ENCODE peak calls at places on chromosomes 7 and 10, in four cellular contexts. T, F, H and K are unnamed samples.
A peak's percentile ranks its signal among the peaks of the same experiment; 100 is the strongest.

GRCh38 chr10:93993782-93994668 is at the start of gene PLCE1:
- DNase-seq in T (peak; percentile 95), F (no peak), H (no peak), K (peak; percentile 33)

GRCh38 chr7:151088856-151089699 is 2.8 kb downstream of the AGAP3 start:
- DNase-seq in T (peak; percentile 66), F (no peak), H (no peak), K (peak; percentile 79)

GRCh38 chr7:3063016-3063753 is 19.5 kb upstream of the CARD11 start:
- DNase-seq in T (no peak), F (peak; percentile 88), H (peak; percentile 68), K (no peak)

GRCh38 chr7:157568785-157569584 is 232.2 kb downstream of the DNAJB6 start:
- DNase-seq in T (peak; percentile 37), F (peak; percentile 86), H (no peak), K (peak; percentile 1)

GRCh38 chr10:19801369-19801768 is 14.9 kb upstream of the PLXDC2 start:
- DNase-seq in T (no peak), F (no peak), H (no peak), K (no peak)

GRCh38 chr10:21368022-21368582 is 157.4 kb downstream of the SKIDA1 start:
- DNase-seq in T (no peak), F (no peak), H (no peak), K (no peak)

GRCh38 chr7:125934539-125934938 is 1004.9 kb upstream of the POT1 start:
- DNase-seq in T (no peak), F (no peak), H (no peak), K (no peak)

GRCh38 chr10:18066947-18067346 is 73.3 kb upstream of the CACNB2 start:
- DNase-seq in T (no peak), F (no peak), H (no peak), K (no peak)

GRCh38 chr10:132096863-132097478 is 31.2 kb downstream of the JAKMIP3 start:
- DNase-seq in T (no peak), F (no peak), H (no peak), K (no peak)

GRCh38 chr7:44386139-44386913 is 60.9 kb upstream of the CAMK2B start:
- DNase-seq in T (no peak), F (no peak), H (no peak), K (no peak)

GRCh38 chr10:123517376-123517775 is 148.8 kb upstream of the GPR26 start:
- DNase-seq in T (no peak), F (no peak), H (no peak), K (no peak)

GRCh38 chr7:128404826-128405344 is 4.9 kb downstream of the IMPDH1 start:
- DNase-seq in T (no peak), F (no peak), H (no peak), K (no peak)

GRCh38 chr7:117858731-117859130 is 14.5 kb downstream of the CTTNBP2 start:
- DNase-seq in T (no peak), F (no peak), H (no peak), K (no peak)

GRCh38 chr7:36215017-36215621 is 62.1 kb downstream of the EEPD1 start:
- DNase-seq in T (no peak), F (no peak), H (no peak), K (no peak)

GRCh38 chr7:12031638-12032037 is 179.5 kb upstream of the TMEM106B start:
- DNase-seq in T (no peak), F (no peak), H (no peak), K (no peak)

GRCh38 chr10:28179490-28180099 is 123.3 kb downstream of the MPP7 start:
- DNase-seq in T (peak; percentile 46), F (peak; percentile 65), H (no peak), K (peak; percentile 28)

GRCh38 chr7:130492519-130493274 is 812 bp downstream of the MEST start:
- DNase-seq in T (no peak), F (no peak), H (no peak), K (no peak)

GRCh38 chr7:93558705-93559614 is 15.6 kb downstream of the CALCR start:
- DNase-seq in T (no peak), F (no peak), H (no peak), K (no peak)

GRCh38 chr10:21993360-21994001 is 10.0 kb downstream of the DNAJC1 start:
- DNase-seq in T (peak; percentile 14), F (peak; percentile 33), H (no peak), K (no peak)

GRCh38 chr7:157497744-157498541 is 161.1 kb downstream of the DNAJB6 start:
- DNase-seq in T (no peak), F (no peak), H (no peak), K (no peak)

GRCh38 chr7:16712916-16713315 is 40.6 kb upstream of the TSPAN13 start:
- DNase-seq in T (no peak), F (no peak), H (no peak), K (peak; percentile 25)

GRCh38 chr10:91006752-91007346 is 86.0 kb upstream of the ANKRD1 start:
- DNase-seq in T (no peak), F (peak; percentile 54), H (no peak), K (no peak)

GRCh38 chr10:99921948-99922347 is 87.8 kb downstream of the DNMBP start:
- DNase-seq in T (no peak), F (no peak), H (no peak), K (no peak)

GRCh38 chr10:47196691-47197090 is 103.3 kb upstream of the GDF10 start:
- DNase-seq in T (no peak), F (no peak), H (no peak), K (no peak)

GRCh38 chr7:43872401-43873165 is 3.3 kb upstream of the MRPS24 start:
- DNase-seq in T (peak; percentile 87), F (no peak), H (no peak), K (peak; percentile 94)

GRCh38 chr7:94336009-94336408 is 58.7 kb upstream of the COL1A2 start:
- DNase-seq in T (no peak), F (no peak), H (no peak), K (no peak)

GRCh38 chr7:112205348-112206237 is 606 bp downstream of the DOCK4 start:
- DNase-seq in T (peak; percentile 56), F (no peak), H (no peak), K (no peak)

GRCh38 chr10:4532976-4533375 is 293.0 kb upstream of the AKR1E2 start:
- DNase-seq in T (peak; percentile 23), F (no peak), H (no peak), K (no peak)

GRCh38 chr7:2237109-2237602 is 4.4 kb upstream of the MAD1L1 start:
- DNase-seq in T (no peak), F (no peak), H (no peak), K (no peak)

GRCh38 chr10:81874878-81875679 is at the start of gene NRG3:
- DNase-seq in T (peak; percentile 16), F (no peak), H (no peak), K (no peak)

GRCh38 chr7:127619681-127620405 is 1.9 kb upstream of the PAX4 start:
- DNase-seq in T (peak; percentile 8), F (no peak), H (no peak), K (no peak)

GRCh38 chr7:142391191-142391992 is 133.5 kb upstream of the PRSS58 start:
- DNase-seq in T (no peak), F (no peak), H (no peak), K (peak; percentile 22)

GRCh38 chr7:41054960-41055700 is 647.8 kb downstream of the INHBA start:
- DNase-seq in T (no peak), F (no peak), H (no peak), K (no peak)

GRCh38 chr7:81501220-81501619 is 268.6 kb downstream of the HGF start:
- DNase-seq in T (peak; percentile 8), F (no peak), H (no peak), K (peak; percentile 41)

GRCh38 chr7:81503321-81503720 is 266.5 kb downstream of the HGF start:
- DNase-seq in T (no peak), F (no peak), H (no peak), K (no peak)

GRCh38 chr10:51683031-51683830 is 16.2 kb downstream of the CSTF2T start:
- DNase-seq in T (peak; percentile 44), F (no peak), H (no peak), K (peak; percentile 40)